ENCODE peak calls at places on chromosomes 12 and 14, in six cellular contexts. T is neural crest cell, X is C1 segment of cervical spinal cord, U is ACHN, P is ovary, V is GM12878. F is an unnamed sample.

GRCh38 chr12:83996671-83997070 is 915.9 kb downstream of the SLC6A15 start:
- DNase-seq in T (no peak), X (no peak), U (no peak), P (no peak), V (no peak), F (no peak)

GRCh38 chr14:51792819-51793218 is 67.6 kb upstream of the GNG2 start:
- DNase-seq in T (no peak), X (no peak), U (no peak), P (no peak), V (no peak), F (peak)

GRCh38 chr12:65217127-65217526 is 47.7 kb downstream of the LEMD3 start:
- DNase-seq in T (no peak), X (no peak), U (no peak), P (no peak), V (no peak), F (no peak)

GRCh38 chr12:115871714-115872113 is 405.8 kb downstream of the MED13L start:
- DNase-seq in T (peak), X (no peak), U (peak), P (no peak), V (no peak), F (peak)

GRCh38 chr14:103889313-103890051 is 38.8 kb upstream of the TDRD9 start:
- DNase-seq in T (no peak), X (no peak), U (peak), P (peak), V (no peak), F (no peak)

GRCh38 chr14:58245562-58245961 is 919 bp downstream of the PSMA3 start:
- DNase-seq in T (no peak), X (no peak), U (no peak), P (no peak), V (no peak), F (no peak)

GRCh38 chr12:124722871-124723270 is 140.8 kb downstream of the SCARB1 start:
- DNase-seq in T (no peak), X (no peak), U (no peak), P (no peak), V (no peak), F (no peak)

GRCh38 chr14:65359503-65359902 is 53.0 kb upstream of the FUT8 start:
- DNase-seq in T (no peak), X (no peak), U (no peak), P (no peak), V (no peak), F (no peak)

GRCh38 chr14:95468416-95469133 is 47.9 kb downstream of the SYNE3 start:
- DNase-seq in T (no peak), X (no peak), U (no peak), P (no peak), V (no peak), F (no peak)